ENCODE peak calls at places on chromosomes 7 and 10, in four cellular contexts. Y, V, C and G are unnamed samples.
A peak's percentile ranks its signal among the peaks of the same experiment; 100 is the strongest.

GRCh38 chr10:24350111-24350921 is 141.4 kb downstream of the KIAA1217 start:
- DNase-seq in Y (peak; percentile 60), V (peak; percentile 93), C (no peak), G (no peak)

GRCh38 chr10:117264776-117265175 is 23.9 kb downstream of the SLC18A2 start:
- DNase-seq in Y (no peak), V (no peak), C (no peak), G (peak; percentile 33)

GRCh38 chr7:49852619-49853462 is 79.4 kb downstream of the VWC2 start:
- DNase-seq in Y (peak; percentile 52), V (peak; percentile 61), C (peak; percentile 24), G (peak; percentile 40)

GRCh38 chr7:152907042-152907761 is 147.7 kb downstream of the ACTR3B start:
- DNase-seq in Y (no peak), V (no peak), C (no peak), G (no peak)

GRCh38 chr7:19224951-19225350 is 79.7 kb upstream of the FERD3L start:
- DNase-seq in Y (no peak), V (peak; percentile 69), C (no peak), G (no peak)

GRCh38 chr10:88032566-88032965 is 169.1 kb downstream of the PTEN start:
- DNase-seq in Y (peak; percentile 78), V (peak; percentile 76), C (no peak), G (no peak)

GRCh38 chr7:29567174-29567573 is 3.5 kb downstream of the PRR15 start:
- DNase-seq in Y (no peak), V (no peak), C (no peak), G (no peak)

GRCh38 chr7:45649560-45650346 is 75.6 kb downstream of the ADCY1 start:
- DNase-seq in Y (no peak), V (no peak), C (no peak), G (no peak)

GRCh38 chr10:44944354-44944753 is 15.2 kb upstream of the RASSF4 start:
- DNase-seq in Y (no peak), V (no peak), C (no peak), G (no peak)

GRCh38 chr10:116194061-116194460 is 78.9 kb downstream of the GFRA1 start:
- DNase-seq in Y (no peak), V (no peak), C (no peak), G (no peak)

GRCh38 chr7:40763319-40764287 is 628.8 kb downstream of the SUGCT start:
- DNase-seq in Y (peak; percentile 32), V (peak; percentile 66), C (no peak), G (no peak)

DNA sequence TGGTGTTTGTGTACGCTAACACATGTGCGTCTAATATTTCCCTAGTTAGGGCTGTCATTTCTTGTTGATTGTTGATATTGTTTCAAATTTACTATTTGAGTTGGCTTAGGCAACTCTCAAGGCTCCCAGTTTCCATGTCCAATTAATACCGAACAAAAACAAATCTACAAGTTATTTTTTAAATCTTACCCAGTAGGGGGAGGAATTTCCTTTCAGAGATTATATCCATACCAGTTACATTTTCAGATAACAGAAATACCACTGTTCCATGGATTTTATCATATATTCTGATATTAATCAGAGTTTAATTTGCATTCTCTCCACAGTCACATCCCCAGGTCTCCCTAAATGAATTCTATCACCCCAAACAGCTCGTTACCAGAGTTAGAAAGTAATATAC is 7.2 kb upstream of the AKR1B10 start:
- DNase-seq in Y (peak; percentile 28), V (peak; percentile 49), C (no peak), G (peak; percentile 25)
- H3K4me3 ChIP-seq in Y (no peak overlapping the region), V (no peak overlapping the region), C (no peak overlapping the region), G (no peak overlapping the region)

GRCh38 chr7:134686782-134687181 is 40.1 kb downstream of the BPGM start:
- DNase-seq in Y (peak; percentile 65), V (peak; percentile 64), C (no peak), G (no peak)
- TF ChIP-seq CTCF in Y (peak; percentile 31), V (peak; percentile 37), C (no peak), G (peak; percentile 35)

DNA sequence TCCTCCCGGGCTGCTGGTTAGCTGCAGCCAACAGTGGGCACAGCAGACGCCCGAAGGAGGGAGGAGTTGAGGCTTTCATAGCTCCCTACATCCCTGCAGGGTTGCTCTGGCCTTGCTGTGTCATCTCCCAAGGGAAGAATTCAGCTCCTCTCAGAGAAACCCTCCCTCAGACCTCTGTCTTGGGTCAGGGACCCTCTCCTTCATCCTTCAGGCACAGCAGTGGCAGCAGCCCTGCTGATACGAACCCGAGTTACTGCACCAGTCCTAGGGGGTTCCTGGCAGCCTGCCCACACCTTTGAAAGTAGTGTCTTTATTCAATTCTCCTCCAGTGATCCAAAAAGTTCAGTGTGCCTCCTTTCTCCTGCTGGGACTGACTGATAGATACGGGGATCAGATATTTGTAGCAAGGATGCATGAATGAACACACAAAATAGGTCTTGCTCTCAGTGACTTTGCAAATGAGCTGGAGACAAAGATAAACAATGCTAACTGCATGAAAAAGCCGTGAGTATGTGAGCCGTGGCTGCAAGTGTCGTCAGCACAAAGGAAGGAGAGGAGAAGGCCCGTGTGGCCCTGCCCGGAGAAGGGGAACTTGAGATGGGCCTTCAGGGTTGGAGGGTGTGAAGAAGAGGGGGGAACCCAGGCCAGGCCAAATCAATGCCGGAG is 136.6 kb downstream of the PRKAG2 start:
- DNase-seq in Y (no peak), V (no peak), C (no peak), G (no peak)
- H3K4me3 ChIP-seq in Y (no peak overlapping the region), V (no peak overlapping the region), C (no peak overlapping the region), G (no peak overlapping the region)

GRCh38 chr7:95871896-95872295 is 99.5 kb downstream of the DYNC1I1 start:
- DNase-seq in Y (no peak), V (no peak), C (no peak), G (no peak)

GRCh38 chr7:95874129-95874528 is 101.8 kb downstream of the DYNC1I1 start:
- DNase-seq in Y (no peak), V (no peak), C (no peak), G (no peak)

GRCh38 chr7:95874541-95875265 is 102.3 kb downstream of the DYNC1I1 start:
- DNase-seq in Y (peak; percentile 45), V (no peak), C (no peak), G (no peak)

GRCh38 chr7:95867309-95867708 is 95.0 kb downstream of the DYNC1I1 start:
- DNase-seq in Y (no peak), V (no peak), C (no peak), G (no peak)

GRCh38 chr7:95871078-95871848 is 98.9 kb downstream of the DYNC1I1 start:
- DNase-seq in Y (peak; percentile 64), V (peak; percentile 78), C (no peak), G (peak; percentile 8)
- TF ChIP-seq CTCF in Y (peak; percentile 70), V (peak; percentile 75), C (peak; percentile 41), G (peak; percentile 71)

GRCh38 chr10:71982269-71983178 is 18.3 kb downstream of the CHST3 start:
- DNase-seq in Y (no peak), V (no peak), C (no peak), G (no peak)
- H3K4me3 ChIP-seq in Y (no peak overlapping the region), V (no peak overlapping the region), C (no peak overlapping the region), G (no peak overlapping the region)

GRCh38 chr10:120805014-120805805 is 46.0 kb upstream of the WDR11 start:
- DNase-seq in Y (no peak), V (no peak), C (no peak), G (no peak)
- TF ChIP-seq CTCF in Y (no peak), V (no peak), C (no peak), G (no peak)

DNA sequence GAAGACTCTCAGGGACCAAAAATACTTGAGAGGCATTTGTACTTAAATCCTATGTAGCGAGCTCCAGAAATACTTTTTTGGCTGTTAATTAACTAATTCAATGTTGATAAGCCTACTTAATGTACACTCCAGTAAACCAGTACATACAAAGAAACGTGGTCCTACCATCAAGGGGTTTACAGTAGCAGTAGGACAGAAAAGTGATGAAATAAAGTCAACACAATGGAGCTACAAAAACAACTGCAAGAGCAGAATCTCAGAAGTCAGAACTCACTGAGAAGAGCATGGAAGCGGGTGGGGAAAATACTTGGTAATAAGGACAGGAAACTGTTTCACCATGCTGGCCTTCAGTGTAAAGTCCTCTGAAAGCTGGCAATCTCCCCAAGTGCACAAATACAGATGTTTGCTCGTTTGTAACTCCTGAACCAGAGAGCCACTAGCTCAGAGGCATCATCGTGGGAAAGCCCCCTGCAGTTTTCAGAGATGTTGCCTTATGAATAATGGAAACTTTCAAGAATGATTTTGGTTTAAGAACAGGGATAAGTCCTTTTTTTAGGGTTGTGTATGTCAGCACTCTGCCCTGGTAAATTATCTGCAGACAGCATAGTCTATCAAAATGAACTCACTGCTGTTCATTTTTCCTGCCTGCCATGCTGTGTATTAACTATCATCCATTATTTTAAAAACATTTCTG is 233.2 kb downstream of the SORCS1 start:
- DNase-seq in Y (no peak), V (no peak), C (no peak), G (no peak)
- H3K4me3 ChIP-seq in Y (no peak overlapping the region), V (no peak overlapping the region), C (no peak overlapping the region), G (no peak overlapping the region)

GRCh38 chr7:99408347-99409191 is at the start of the genes BUD31 and PDAP1:
- DNase-seq in Y (peak; percentile 96), V (peak; percentile 97), C (peak; percentile 93), G (peak; percentile 79)
- TF ChIP-seq CTCF in Y (no peak), V (no peak), C (peak; percentile 12), G (no peak)

DNA sequence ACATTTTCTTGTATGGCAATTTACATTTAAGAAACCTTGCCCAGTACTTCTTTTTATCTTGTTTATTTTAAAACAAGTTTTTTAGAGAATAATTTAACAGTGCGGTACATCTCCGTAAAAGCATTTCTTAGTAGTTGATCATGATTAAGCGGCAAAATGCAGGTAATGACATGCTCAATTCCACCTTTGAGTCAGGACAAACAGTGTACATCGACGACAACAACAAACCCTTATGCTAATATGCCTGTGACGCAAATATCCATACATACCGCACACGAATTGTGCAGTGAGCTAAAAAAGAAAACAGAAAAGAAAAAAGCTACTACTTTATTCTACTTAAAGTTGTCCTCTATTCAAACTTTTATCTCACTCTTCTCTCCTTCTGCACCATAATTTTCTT is 1.9 kb downstream of the MAGI2 start:
- DNase-seq in Y (no peak), V (no peak), C (no peak), G (no peak)
- H3K4me3 ChIP-seq in Y (peak overlapping the region; percentile 77), V (peak overlapping the region; percentile 88), C (peak overlapping the region; percentile 49), G (no peak overlapping the region)